ENCODE peak calls at places on chromosomes 4 and X, in ten cellular contexts. S is heart right ventricle; T is A549; N is GM23248; M is dorsolateral prefrontal cortex; Y is lung; G is tibial nerve; W is cardiac muscle cell; O is CD4-positive, CD25-positive, alpha-beta regulatory T cell; A is psoas muscle. C is an unnamed sample.

GRCh38 chr4:149845643-149846208 is 30.1 kb upstream of the IQCM start:
- DNase-seq in S (no peak), T (no peak), N (no peak), M (no peak), Y (no peak), G (no peak), W (no peak), O (no peak), A (no peak), C (no peak)

GRCh38 chr4:108861339-108861738 is 98.5 kb upstream of the ETNPPL start:
- DNase-seq in S (no peak), T (no peak), N (peak), M (no peak), Y (no peak), G (no peak), W (peak), O (no peak), A (no peak), C (no peak)

GRCh38 chr4:152264106-152264505 is 271.8 kb downstream of the FBXW7 start:
- DNase-seq in S (no peak), T (no peak), N (no peak), M (no peak), Y (no peak), G (no peak), W (no peak), O (no peak), A (no peak), C (no peak)

GRCh38 chrX:68710870-68711576 is 63.6 kb downstream of the STARD8 start:
- DNase-seq in S (no peak), T (peak), N (peak), M (no peak), Y (no peak), G (peak), W (peak), O (peak), A (peak), C (no peak)

GRCh38 chr4:86870442-86871069 is 21.4 kb upstream of the SLC10A6 start:
- DNase-seq in S (no peak), T (no peak), N (no peak), M (no peak), Y (no peak), G (no peak), W (no peak), O (no peak), A (no peak), C (no peak)

GRCh38 chr4:53716011-53716410 is 124.7 kb upstream of the LNX1 start:
- DNase-seq in S (no peak), T (no peak), N (peak), M (no peak), Y (no peak), G (no peak), W (no peak), O (no peak), A (no peak), C (no peak)

GRCh38 chr4:88613417-88613875 is 21.2 kb downstream of the HERC3 start:
- DNase-seq in S (no peak), T (no peak), N (no peak), M (no peak), Y (no peak), G (no peak), W (no peak), O (peak), A (no peak), C (no peak)

GRCh38 chr4:47692691-47693090 is 145.2 kb downstream of the CORIN start:
- DNase-seq in S (no peak), T (no peak), N (no peak), M (no peak), Y (no peak), G (no peak), W (no peak), O (no peak), A (no peak), C (no peak)

GRCh38 chr4:28557755-28558154 is 1697.1 kb downstream of the STIM2 start:
- DNase-seq in S (no peak), T (no peak), N (peak), M (no peak), Y (no peak), G (no peak), W (peak), O (no peak), A (no peak), C (no peak)

GRCh38 chr4:139015948-139016451 is 419 bp downstream of the NOCT start:
- DNase-seq in S (peak), T (no peak), N (peak), M (no peak), Y (peak), G (no peak), W (peak), O (peak), A (no peak), C (no peak)

GRCh38 chr4:165684177-165684870 is 188.7 kb upstream of the TLL1 start:
- DNase-seq in S (no peak), T (no peak), N (peak), M (no peak), Y (no peak), G (no peak), W (peak), O (no peak), A (no peak), C (no peak)

GRCh38 chrX:129634541-129634940 is 20.2 kb downstream of the APLN start:
- DNase-seq in S (no peak), T (no peak), N (no peak), M (peak), Y (no peak), G (no peak), W (no peak), O (no peak), A (no peak), C (no peak)

GRCh38 chr4:75708218-75708691 is 16.1 kb upstream of the USO1 start:
- DNase-seq in S (no peak), T (no peak), N (no peak), M (no peak), Y (no peak), G (no peak), W (no peak), O (peak), A (no peak), C (no peak)

GRCh38 chrX:5788930-5789329 is 439.7 kb downstream of the NLGN4X start:
- DNase-seq in S (no peak), T (no peak), N (no peak), M (no peak), Y (no peak), G (no peak), W (no peak), O (no peak), A (no peak), C (no peak)

GRCh38 chr4:154807042-154807630 is 26.1 kb downstream of the RBM46 start:
- DNase-seq in S (no peak), T (no peak), N (peak), M (no peak), Y (no peak), G (no peak), W (peak), O (peak), A (no peak), C (no peak)

GRCh38 chrX:10597871-10598270 is 22.5 kb downstream of the MID1 start:
- DNase-seq in S (no peak), T (no peak), N (peak), M (no peak), Y (no peak), G (no peak), W (peak), O (peak), A (no peak), C (no peak)

GRCh38 chrX:108177321-108177990 is 85.9 kb downstream of the ATG4A start:
- DNase-seq in S (no peak), T (no peak), N (no peak), M (no peak), Y (no peak), G (no peak), W (no peak), O (no peak), A (no peak), C (no peak)

GRCh38 chr4:47930971-47931804 is 16.8 kb upstream of the NFXL1 start:
- DNase-seq in S (no peak), T (no peak), N (peak), M (no peak), Y (no peak), G (no peak), W (peak), O (no peak), A (no peak), C (no peak)

GRCh38 chr4:137755033-137755471 is 222.8 kb upstream of the PCDH18 start:
- DNase-seq in S (no peak), T (no peak), N (peak), M (no peak), Y (no peak), G (no peak), W (peak), O (no peak), A (no peak), C (no peak)

GRCh38 chr4:159946983-159947645 is 844.2 kb downstream of the RAPGEF2 start:
- DNase-seq in S (no peak), T (peak), N (peak), M (no peak), Y (no peak), G (peak), W (peak), O (peak), A (no peak), C (no peak)

DNA sequence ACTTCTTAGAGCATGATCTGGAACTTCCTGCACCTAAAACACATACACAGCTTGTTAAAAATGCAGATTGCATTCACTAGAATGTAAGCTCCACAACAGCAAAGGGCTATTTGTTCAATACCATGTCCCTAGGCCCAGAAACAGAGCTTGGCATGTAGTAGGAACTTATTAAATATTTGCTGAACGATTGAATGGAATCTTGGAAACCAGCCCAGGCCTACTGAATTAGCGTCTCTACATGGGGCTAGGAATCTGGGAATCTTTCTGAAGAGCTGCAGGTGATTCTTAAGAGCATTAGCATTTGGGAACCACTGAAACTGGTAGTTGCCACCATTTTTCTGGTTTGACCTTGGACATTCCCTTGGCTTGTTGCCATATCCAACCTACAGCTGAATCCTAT is 234.1 kb downstream of the STIM2 start:
- DNase-seq in S (no peak), T (no peak), N (no peak), M (no peak), Y (peak), G (no peak), W (no peak), O (no peak), A (no peak), C (no peak)
- H3K27ac ChIP-seq in S (no peak), T (no peak), N (no peak), M (no peak), Y (no peak), G (no peak), W (no peak), O (no peak), A (no peak), C (no peak)

DNA sequence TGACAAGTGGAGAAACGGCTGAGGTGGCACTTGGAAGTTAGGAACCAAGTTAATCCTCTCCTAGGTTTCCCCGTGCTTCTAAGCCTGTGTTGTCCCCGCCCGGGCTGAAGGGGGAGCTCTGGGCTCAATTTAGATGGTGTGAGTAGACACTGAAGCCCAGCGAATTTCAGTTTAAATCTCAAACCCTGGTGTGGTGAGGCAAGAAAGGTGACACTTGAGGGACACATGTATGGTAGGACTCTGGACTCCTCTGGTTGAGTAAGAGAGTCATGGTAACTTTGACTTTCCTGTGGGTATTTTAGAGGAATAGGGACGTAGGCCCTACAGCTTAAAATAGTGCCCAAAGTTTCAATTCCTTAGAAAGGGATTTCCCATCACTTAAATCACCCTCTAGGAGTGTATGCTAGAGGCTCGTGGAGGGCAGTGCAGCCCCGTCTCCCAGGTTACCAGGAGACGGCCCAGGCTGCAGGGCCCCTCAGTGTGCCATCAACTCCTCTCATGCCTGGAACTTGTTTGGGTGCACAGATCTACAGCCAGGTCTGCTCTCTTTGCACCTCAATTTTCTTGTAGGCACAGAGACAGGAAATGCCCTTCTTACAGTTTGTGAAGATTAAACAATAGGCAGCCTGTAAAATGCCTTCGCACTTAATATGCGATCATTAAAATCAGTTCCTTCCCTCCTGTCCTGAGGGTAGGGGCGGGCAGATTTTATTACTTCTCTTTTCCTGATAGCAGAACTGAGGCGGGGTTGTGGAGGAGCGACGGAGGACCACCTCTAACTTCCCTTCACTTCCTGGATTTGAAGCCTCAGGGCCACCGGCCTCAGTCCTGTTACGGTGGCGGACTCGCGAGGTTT is 23.9 kb downstream of the HAND2 start:
- DNase-seq in S (peak), T (peak), N (peak), M (peak), Y (no peak), G (peak), W (peak), O (peak), A (no peak), C (no peak)
- H3K4me3 ChIP-seq in S (peak), T (no peak), N (no peak), M (no peak), Y (no peak), G (peak), W (no peak), O (no peak), A (peak), C (peak)

GRCh38 chr4:16204505-16204904 is 21.8 kb downstream of the TAPT1 start:
- DNase-seq in S (no peak), T (no peak), N (no peak), M (no peak), Y (no peak), G (no peak), W (no peak), O (no peak), A (no peak), C (no peak)

GRCh38 chr4:16206848-16207247 is 19.4 kb downstream of the TAPT1 start:
- DNase-seq in S (no peak), T (no peak), N (peak), M (no peak), Y (no peak), G (no peak), W (no peak), O (no peak), A (no peak), C (no peak)

GRCh38 chr4:16205298-16206164 is 20.7 kb downstream of the TAPT1 start:
- DNase-seq in S (no peak), T (peak), N (peak), M (no peak), Y (no peak), G (no peak), W (peak), O (peak), A (no peak), C (no peak)

GRCh38 chr4:16207409-16207808 is 18.9 kb downstream of the TAPT1 start:
- DNase-seq in S (no peak), T (no peak), N (no peak), M (no peak), Y (no peak), G (no peak), W (no peak), O (no peak), A (no peak), C (no peak)

DNA sequence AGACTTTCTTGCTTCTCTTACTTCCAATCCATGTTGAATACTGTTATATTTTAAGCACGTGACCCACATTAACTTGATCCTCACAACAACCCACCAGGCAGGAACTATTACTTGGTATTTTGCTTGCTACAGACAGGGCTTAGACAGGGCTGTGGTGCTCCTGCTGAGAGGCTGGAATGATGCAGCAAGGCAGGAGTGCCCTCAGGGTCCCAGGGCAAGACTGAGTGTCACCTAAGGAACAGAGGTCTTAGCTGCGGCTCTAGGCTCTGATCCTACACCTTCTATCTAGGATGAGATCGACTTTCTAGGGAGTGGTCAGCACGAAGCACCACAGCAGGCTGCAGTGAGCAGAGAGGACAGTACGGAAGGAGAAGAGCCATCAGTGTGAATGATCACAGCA is 20.0 kb downstream of the TAPT1 start:
- DNase-seq in S (no peak), T (no peak), N (no peak), M (no peak), Y (no peak), G (no peak), W (no peak), O (no peak), A (no peak), C (no peak)
- H3K27ac ChIP-seq in S (no peak), T (no peak), N (no peak), M (peak), Y (no peak), G (no peak), W (no peak), O (no peak), A (no peak), C (no peak)

GRCh38 chrX:72029473-72030411 is 102.0 kb downstream of the RTL5 start:
- DNase-seq in S (no peak), T (peak), N (peak), M (no peak), Y (peak), G (no peak), W (peak), O (no peak), A (no peak), C (no peak)

GRCh38 chrX:72027024-72027913 is 104.4 kb downstream of the RTL5 start:
- DNase-seq in S (no peak), T (no peak), N (peak), M (no peak), Y (peak), G (no peak), W (no peak), O (no peak), A (no peak), C (no peak)

GRCh38 chrX:72026341-72027023 is 105.2 kb downstream of the RTL5 start:
- DNase-seq in S (no peak), T (no peak), N (peak), M (no peak), Y (peak), G (no peak), W (no peak), O (no peak), A (no peak), C (no peak)

GRCh38 chrX:72028701-72029470 is 102.8 kb downstream of the RTL5 start:
- DNase-seq in S (no peak), T (no peak), N (no peak), M (no peak), Y (peak), G (no peak), W (no peak), O (no peak), A (no peak), C (no peak)

GRCh38 chrX:72027914-72028307 is 103.8 kb downstream of the RTL5 start:
- DNase-seq in S (no peak), T (no peak), N (no peak), M (no peak), Y (peak), G (no peak), W (no peak), O (no peak), A (no peak), C (no peak)
- H3K4me3 ChIP-seq in S (no peak), T (no peak), N (peak), M (no peak), Y (no peak), G (no peak), W (no peak), O (no peak), A (no peak), C (peak)

GRCh38 chr4:122203407-122203806 is 51.3 kb downstream of the BLTP1 start:
- DNase-seq in S (no peak), T (no peak), N (no peak), M (no peak), Y (no peak), G (no peak), W (no peak), O (no peak), A (no peak), C (no peak)

DNA sequence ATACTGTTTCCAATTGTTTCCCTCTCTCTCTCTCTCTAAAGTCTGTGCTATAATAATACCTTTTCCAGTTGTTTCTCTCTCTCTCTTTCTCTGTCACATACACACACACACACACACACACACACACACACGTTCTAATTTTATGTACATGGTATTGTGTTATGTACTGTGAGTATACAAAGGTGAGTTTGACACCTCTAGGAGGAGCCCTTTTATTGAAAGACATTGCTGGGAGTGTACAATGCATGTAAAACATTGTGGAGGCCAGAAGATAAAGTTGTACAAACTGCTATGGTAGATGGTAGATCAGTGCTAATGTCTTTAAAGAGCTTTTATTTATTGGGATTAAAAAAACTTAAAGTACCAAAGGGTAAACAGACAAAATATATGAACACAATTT is 53.6 kb downstream of the BLTP1 start:
- DNase-seq in S (no peak), T (no peak), N (no peak), M (no peak), Y (no peak), G (no peak), W (no peak), O (peak), A (no peak), C (no peak)
- H3K27ac ChIP-seq in S (no peak), T (no peak), N (no peak), M (no peak), Y (no peak), G (no peak), W (no peak), O (no peak), A (no peak), C (no peak)

GRCh38 chr4:69831270-69831627 is 28.7 kb downstream of the SULT1E1 start:
- DNase-seq in S (no peak), T (no peak), N (no peak), M (no peak), Y (no peak), G (no peak), W (no peak), O (no peak), A (no peak), C (no peak)

GRCh38 chr4:69833251-69833650 is 26.7 kb downstream of the SULT1E1 start:
- DNase-seq in S (no peak), T (no peak), N (no peak), M (no peak), Y (no peak), G (no peak), W (no peak), O (no peak), A (no peak), C (no peak)

GRCh38 chr4:69830529-69831269 is 29.2 kb downstream of the SULT1E1 start:
- DNase-seq in S (no peak), T (no peak), N (peak), M (no peak), Y (no peak), G (no peak), W (peak), O (peak), A (no peak), C (no peak)

GRCh38 chr4:69832326-69833030 is 27.5 kb downstream of the SULT1E1 start:
- DNase-seq in S (no peak), T (no peak), N (no peak), M (no peak), Y (no peak), G (no peak), W (no peak), O (no peak), A (no peak), C (no peak)

GRCh38 chr4:69831646-69832325 is 28.2 kb downstream of the SULT1E1 start:
- DNase-seq in S (no peak), T (no peak), N (no peak), M (no peak), Y (no peak), G (no peak), W (no peak), O (peak), A (no peak), C (no peak)
- H3K4me3 ChIP-seq in S (peak), T (no peak), N (no peak), M (no peak), Y (no peak), G (no peak), W (no peak), O (no peak), A (no peak), C (no peak)

DNA sequence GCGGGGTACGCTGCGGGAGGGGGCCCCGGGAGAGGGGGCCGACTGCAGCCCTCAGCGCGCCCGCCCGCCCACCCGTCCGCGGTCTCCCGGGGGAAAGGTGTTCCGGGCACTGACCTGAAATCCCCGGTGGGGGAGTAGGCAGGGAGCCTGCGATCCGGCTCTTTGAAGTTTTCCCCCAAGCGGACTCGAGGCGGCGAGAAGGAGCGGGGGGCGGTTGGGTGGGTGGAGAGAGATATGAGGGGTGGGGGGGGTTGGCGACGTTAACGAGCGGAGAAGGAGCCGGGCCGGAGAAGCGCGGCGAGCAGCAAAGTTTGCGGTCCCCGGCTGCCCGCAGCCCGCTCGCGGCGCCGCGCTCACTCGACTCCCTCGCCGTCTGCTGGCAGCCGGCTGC is 662 bp downstream of the BCOR start:
- DNase-seq in S (peak), T (peak), N (peak), M (no peak), Y (no peak), G (no peak), W (peak), O (peak), A (no peak), C (no peak)
- H3K27ac ChIP-seq in S (peak), T (peak), N (peak), M (peak), Y (peak), G (peak), W (peak), O (peak), A (peak), C (peak)

C was measured in thoracic aorta.